ENCODE peak calls at places on chromosomes 2 and 18, in four cellular contexts. X, B, J and P are unnamed samples.

GRCh38 chr2:20093263-20094141 is 42.1 kb upstream of the LAPTM4A start:
- DNase-seq in B (no peak), J (peak; percentile 78), X (peak; percentile 77), P (no peak)

GRCh38 chr2:19351914-19352697 is 6.3 kb downstream of the OSR1 start:
- DNase-seq in B (peak; percentile 11), X (no peak), J (no peak), P (no peak)

GRCh38 chr2:166090346-166090745 is 37.5 kb downstream of the SCN1A start:
- DNase-seq in X (no peak), B (no peak), J (no peak), P (no peak)

GRCh38 chr2:20608666-20609348 is 42.1 kb downstream of the HS1BP3 start:
- DNase-seq in J (no peak), B (no peak), X (no peak), P (no peak)

GRCh38 chr2:64325852-64326577 is 127.9 kb upstream of the LGALSL start:
- DNase-seq in B (peak; percentile 81), J (no peak), X (no peak), P (no peak)

GRCh38 chr2:56008661-56009411 is 85.3 kb upstream of the EFEMP1 start:
- DNase-seq in J (peak; percentile 81), X (peak; percentile 55), B (no peak), P (no peak)

GRCh38 chr2:207291287-207292249 is 125.8 kb upstream of the KLF7 start:
- DNase-seq in J (no peak), X (no peak), B (peak; percentile 20), P (no peak)

GRCh38 chr2:97913846-97914245 is 81.9 kb downstream of the TMEM131 start:
- DNase-seq in B (no peak), J (no peak), X (no peak), P (no peak)

GRCh38 chr2:96236882-96237281 is 28.3 kb upstream of the STARD7 start:
- DNase-seq in J (no peak), B (no peak), X (no peak), P (no peak)

GRCh38 chr2:104321141-104321799 is 532.6 kb upstream of the POU3F3 start:
- DNase-seq in J (no peak), B (no peak), X (no peak), P (no peak)

GRCh38 chr18:73366713-73367112 is 498.9 kb upstream of the NETO1 start:
- DNase-seq in J (no peak), X (no peak), B (no peak), P (no peak)

GRCh38 chr2:118990757-118991545 is 49.0 kb downstream of the MARCO start:
- DNase-seq in J (no peak), B (no peak), X (no peak), P (no peak)

GRCh38 chr2:120988741-120989555 is 253.3 kb downstream of the GLI2 start:
- DNase-seq in B (no peak), J (peak; percentile 15), X (no peak), P (no peak)

GRCh38 chr2:2667690-2668089 is 336.6 kb upstream of the MYT1L start:
- DNase-seq in B (no peak), J (no peak), X (no peak), P (no peak)

GRCh38 chr18:3458952-3459853 is 9.2 kb downstream of the TGIF1 start:
- DNase-seq in X (no peak), B (peak; percentile 18), J (no peak), P (no peak)

GRCh38 chr2:233082934-233083755 is 23.0 kb downstream of the INPP5D start:
- DNase-seq in J (no peak), B (no peak), X (no peak), P (no peak)

GRCh38 chr2:131148426-131148825 is 43.3 kb downstream of the PLEKHB2 start:
- DNase-seq in J (no peak), B (no peak), X (no peak), P (no peak)

GRCh38 chr2:68487773-68488355 is 20.5 kb downstream of the APLF start:
- DNase-seq in X (no peak), J (no peak), B (peak; percentile 29), P (no peak)

GRCh38 chr2:44100351-44100750 is 68.3 kb upstream of the PPM1B start:
- DNase-seq in J (no peak), X (peak; percentile 48), B (no peak), P (no peak)

GRCh38 chr2:152580722-152581121 is 136.5 kb downstream of the PRPF40A start:
- DNase-seq in B (no peak), J (no peak), X (no peak), P (no peak)

GRCh38 chr2:212626371-212626918 is 87.8 kb upstream of the ERBB4 start:
- DNase-seq in B (no peak), X (no peak), J (no peak), P (no peak)

GRCh38 chr2:174787485-174788205 is 23.4 kb upstream of the CHRNA1 start:
- DNase-seq in B (no peak), J (peak; percentile 93), X (no peak), P (no peak)

GRCh38 chr2:173593109-173593508 is 238.4 kb downstream of the CDCA7 start:
- DNase-seq in J (no peak), B (no peak), X (no peak), P (no peak)

GRCh38 chr2:82994186-82994585 is 1464.9 kb downstream of the SUCLG1 start:
- DNase-seq in J (no peak), B (no peak), X (no peak), P (no peak)

GRCh38 chr2:237485844-237486243 is 1.2 kb upstream of the MLPH start:
- DNase-seq in X (no peak), J (no peak), B (no peak), P (no peak)

GRCh38 chr18:55863876-55864275 is 275.9 kb upstream of the TCF4 start:
- DNase-seq in J (no peak), B (no peak), X (no peak), P (no peak)

GRCh38 chr2:54704688-54705605 is 18.5 kb upstream of the EML6 start:
- DNase-seq in X (no peak), J (no peak), B (peak; percentile 66), P (no peak)

GRCh38 chr2:132417430-132418035 is 928 bp downstream of the GPR39 start:
- DNase-seq in B (no peak), X (no peak), J (no peak), P (no peak)

GRCh38 chr18:23183356-23184150 is 48.3 kb downstream of the CABLES1 start:
- DNase-seq in B (no peak), X (no peak), J (no peak), P (no peak)

GRCh38 chr2:217147751-217148318 is 288.0 kb upstream of the TNP1 start:
- DNase-seq in B (no peak), J (no peak), X (no peak), P (no peak)

GRCh38 chr2:217138284-217138683 is 278.4 kb upstream of the TNP1 start:
- DNase-seq in J (no peak), B (no peak), X (no peak), P (no peak)

GRCh38 chr2:217142649-217143266 is 282.9 kb upstream of the TNP1 start:
- DNase-seq in X (no peak), B (no peak), J (peak; percentile 51), P (no peak)
- TF ChIP-seq CTCF in X (peak; percentile 6), B (peak; percentile 43), J (peak; percentile 89), P (no peak)

DNA sequence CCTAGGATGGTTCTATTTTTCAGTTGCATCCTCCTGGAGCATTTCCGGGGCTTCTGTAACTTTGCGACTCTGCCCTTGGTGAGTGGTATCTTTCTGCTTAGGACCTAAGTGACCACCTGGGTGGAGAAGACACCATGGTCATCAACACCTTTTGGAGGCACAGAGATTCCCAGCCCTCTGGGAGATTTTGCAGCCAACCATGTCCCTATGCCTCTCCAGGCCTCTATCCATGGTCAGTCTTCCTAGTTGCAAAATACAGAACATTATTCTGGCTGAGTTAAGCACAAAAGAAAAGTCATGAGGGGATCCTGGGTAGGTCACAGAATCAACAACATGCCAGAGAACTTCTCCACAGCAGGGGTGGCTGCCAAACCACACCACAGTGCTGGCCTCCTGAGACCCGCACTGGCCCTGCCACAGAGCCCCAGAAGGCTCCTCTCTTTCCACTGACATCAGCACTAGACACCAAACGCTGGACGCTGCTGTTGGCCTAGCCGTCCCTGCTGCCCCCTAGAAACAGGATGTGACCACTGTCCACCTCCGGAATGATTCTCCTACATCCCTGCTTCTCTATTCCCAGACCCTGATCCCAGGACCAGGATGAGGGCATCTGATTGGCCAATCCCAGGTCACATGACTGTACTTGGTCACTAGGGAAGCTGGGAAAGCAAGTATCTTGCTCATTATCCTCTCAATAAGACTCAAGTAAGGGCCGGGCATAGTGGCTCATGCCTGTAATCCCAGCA is 47.7 kb downstream of the SMAD7 start:
- DNase-seq in B (no peak), J (peak; percentile 21), X (peak; percentile 76), P (no peak)
- TF ChIP-seq CTCF in B (no peak), J (no peak), X (no peak), P (no peak)

GRCh38 chr18:7269903-7270302 is 39.0 kb downstream of the LRRC30 start:
- DNase-seq in B (no peak), X (no peak), J (no peak), P (no peak)

GRCh38 chr18:7273301-7273911 is 42.5 kb downstream of the LRRC30 start:
- DNase-seq in B (no peak), X (peak; percentile 46), J (no peak), P (peak; percentile 25)

GRCh38 chr18:7272268-7273049 is 41.6 kb downstream of the LRRC30 start:
- DNase-seq in J (peak; percentile 67), X (peak; percentile 59), B (no peak), P (no peak)
- TF ChIP-seq CTCF in J (peak; percentile 78), X (peak; percentile 31), B (no peak), P (no peak)

DNA sequence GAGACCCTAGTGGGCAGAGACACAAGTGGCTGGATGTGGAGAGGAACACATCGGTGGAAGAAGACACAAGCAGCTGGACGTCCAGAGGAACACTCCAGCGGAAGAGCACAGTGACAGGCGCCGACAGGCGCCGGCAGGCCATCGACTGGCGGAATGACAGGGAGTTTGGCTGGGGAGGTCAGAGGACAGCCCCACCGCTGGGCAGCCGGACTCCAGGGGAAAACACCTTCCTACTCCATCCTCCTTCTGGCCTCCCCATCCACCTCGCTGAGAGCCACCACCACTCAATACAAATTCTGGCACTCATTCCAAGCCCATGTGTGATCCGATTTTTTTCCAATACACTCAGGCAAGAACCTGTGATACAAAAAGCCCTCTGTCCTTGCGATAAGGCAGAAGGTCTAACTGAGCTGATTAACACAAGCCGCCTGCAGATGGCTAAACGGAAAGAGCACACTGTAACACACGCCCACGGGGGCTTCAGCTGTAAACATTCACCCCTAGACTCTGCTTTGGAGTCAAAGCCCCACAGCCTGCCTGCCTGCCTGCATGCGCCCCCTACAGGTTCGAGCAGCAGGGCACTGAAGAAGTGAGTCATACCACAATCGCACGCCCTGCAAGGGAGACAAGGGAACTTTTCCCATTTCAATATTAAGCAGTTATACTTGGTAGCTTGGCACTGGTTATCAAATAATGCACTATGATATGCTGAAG is 50.2 kb upstream of the LRP1B start:
- DNase-seq in J (peak; percentile 86), X (no peak), B (no peak), P (no peak)
- TF ChIP-seq CTCF in J (peak; percentile 88), X (no peak), B (peak; percentile 21), P (no peak)

DNA sequence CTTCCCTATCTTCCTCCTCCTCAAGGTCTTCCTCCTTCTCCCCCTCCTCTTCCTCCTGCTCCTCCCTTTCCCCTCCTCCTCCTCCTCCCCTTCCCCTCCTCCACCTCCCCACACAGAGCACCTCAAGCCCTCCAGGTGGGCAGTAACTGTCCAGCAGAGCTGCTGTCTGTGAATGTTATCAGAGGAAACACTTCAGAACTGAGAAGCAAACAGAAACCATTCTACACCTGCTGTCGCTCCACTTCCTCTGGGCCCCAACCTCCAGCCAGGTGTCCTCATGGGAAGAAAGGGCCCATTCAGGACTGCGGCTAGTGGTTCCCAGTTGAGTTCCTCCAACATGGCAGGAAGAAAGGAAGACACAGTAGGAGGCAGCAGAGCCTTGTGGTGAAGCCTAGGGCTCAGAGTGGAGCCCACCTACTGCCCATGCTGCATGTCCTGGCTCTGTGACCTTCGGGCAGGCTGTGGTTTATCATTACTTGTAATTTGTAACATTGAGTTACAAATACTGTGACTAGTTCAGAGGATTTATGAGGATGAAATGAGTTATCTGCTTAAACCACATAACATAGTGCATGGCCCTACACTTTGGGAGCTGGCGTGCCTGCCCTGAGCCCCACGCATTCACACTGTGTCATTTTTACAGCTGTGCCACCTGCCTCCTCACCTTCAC is 165.9 kb upstream of the ID2 start:
- DNase-seq in X (no peak), J (no peak), B (peak; percentile 53), P (no peak)
- TF ChIP-seq CTCF in X (no peak), J (no peak), B (no peak), P (no peak)